ENCODE peak calls at places on chromosome 22, in four cellular contexts. Y is stimulated activated CD4-positive, alpha-beta T cell treated with anti-CD3 and anti-CD28 coated beads, Interleukin-4, amount 100 ng/mL, for 48 hours; M is PC-3; B is T-helper 9 cell. E is an unnamed sample.

GRCh38 chr22:31604746-31605705 is 57.0 kb downstream of the PISD start:
- DNase-seq in Y (no peak), M (no peak), B (no peak), E (no peak)

GRCh38 chr22:48313156-48313555 is 1514.5 kb downstream of the BRD1 start:
- DNase-seq in Y (no peak), M (no peak), B (no peak), E (no peak)

GRCh38 chr22:29305836-29306174 is 645 bp upstream of the GAS2L1 start:
- DNase-seq in Y (no peak), M (no peak), B (no peak), E (no peak)

GRCh38 chr22:17893900-17894299 is 119.6 kb upstream of the BID start:
- DNase-seq in Y (no peak), M (no peak), B (no peak), E (no peak)

GRCh38 chr22:24185501-24186351 is 4.4 kb downstream of the SUSD2 start:
- DNase-seq in Y (no peak), M (no peak), B (no peak), E (no peak)

GRCh38 chr22:23282089-23282501 is 101.8 kb downstream of the BCR start:
- DNase-seq in Y (no peak), M (peak), B (no peak), E (no peak)

GRCh38 chr22:38874529-38875222 is 2.7 kb upstream of the CBX6 start:
- DNase-seq in Y (no peak), M (no peak), B (no peak), E (no peak)

GRCh38 chr22:17746916-17747315 is 27.4 kb downstream of the BID start:
- DNase-seq in Y (no peak), M (no peak), B (no peak), E (no peak)

GRCh38 chr22:38314992-38315800 is 2.0 kb downstream of the CSNK1E start:
- DNase-seq in Y (no peak), M (no peak), B (no peak), E (no peak)

GRCh38 chr22:49228431-49229037 is 599.1 kb downstream of the BRD1 start:
- DNase-seq in Y (no peak), M (no peak), B (no peak), E (no peak)

GRCh38 chr22:26432619-26433311 is 3.7 kb downstream of the ASPHD2 start:
- DNase-seq in Y (no peak), M (no peak), B (no peak), E (peak)

GRCh38 chr22:32203181-32204105 is 1.4 kb downstream of the RFPL2 start:
- DNase-seq in Y (no peak), M (no peak), B (no peak), E (no peak)

GRCh38 chr22:47029244-47030001 is 267.0 kb downstream of the TBC1D22A start:
- DNase-seq in Y (no peak), M (no peak), B (no peak), E (no peak)

GRCh38 chr22:17890245-17890671 is 116.0 kb upstream of the BID start:
- DNase-seq in Y (no peak), M (peak), B (no peak), E (no peak)

GRCh38 chr22:24466831-24467249 is 28.3 kb upstream of the UPB1 start:
- DNase-seq in Y (no peak), M (peak), B (no peak), E (peak)

GRCh38 chr22:45172872-45173585 is 9.3 kb downstream of the NUP50 start:
- DNase-seq in Y (no peak), M (no peak), B (no peak), E (no peak)

GRCh38 chr22:38700271-38700788 is 413 bp downstream of the JOSD1 start:
- DNase-seq in Y (no peak), M (peak), B (no peak), E (no peak)

GRCh38 chr22:17785185-17786184 is 11.2 kb upstream of the BID start:
- DNase-seq in Y (peak), M (peak), B (peak), E (peak)

GRCh38 chr22:39528681-39529486 is 3.7 kb downstream of the RPS19BP1 start:
- DNase-seq in Y (peak), M (peak), B (peak), E (peak)

GRCh38 chr22:42910221-42910942 is 53.3 kb upstream of the ARFGAP3 start:
- DNase-seq in Y (no peak), M (no peak), B (no peak), E (no peak)

GRCh38 chr22:39994566-39995345 is at the start of gene FAM83F:
- DNase-seq in Y (no peak), M (peak), B (peak), E (no peak)

GRCh38 chr22:48678171-48679135 is 1149.2 kb downstream of the BRD1 start:
- DNase-seq in Y (no peak), M (no peak), B (no peak), E (no peak)

GRCh38 chr22:37639771-37640590 is 512 bp downstream of the SH3BP1 start:
- DNase-seq in Y (no peak), M (no peak), B (no peak), E (no peak)

GRCh38 chr22:38964306-38964705 is 6.9 kb downstream of the APOBEC3A start:
- DNase-seq in Y (no peak), M (no peak), B (no peak), E (no peak)

GRCh38 chr22:19520566-19521305 is 3.5 kb downstream of the CLDN5 start:
- DNase-seq in Y (no peak), M (no peak), B (no peak), E (no peak)

GRCh38 chr22:40560551-40560950 is 76.0 kb downstream of the MRTFA start:
- DNase-seq in Y (no peak), M (no peak), B (no peak), E (no peak)

GRCh38 chr22:50706481-50707125 is 31.4 kb upstream of the ACR start:
- DNase-seq in Y (no peak), M (no peak), B (no peak), E (no peak)

GRCh38 chr22:35569916-35570315 is 29.3 kb downstream of the RASD2 start:
- DNase-seq in Y (no peak), M (no peak), B (no peak), E (no peak)

GRCh38 chr22:48507171-48507570 is 1320.5 kb downstream of the BRD1 start:
- DNase-seq in Y (no peak), M (no peak), B (no peak), E (no peak)

GRCh38 chr22:19942071-19942885 is 660 bp upstream of the TXNRD2 start:
- DNase-seq in Y (no peak), M (no peak), B (no peak), E (peak)

GRCh38 chr22:45200862-45201511 is 37.3 kb downstream of the NUP50 start:
- DNase-seq in Y (no peak), M (peak), B (no peak), E (no peak)